ENCODE peak calls at places on chromosomes 13 and 19, in eight cellular contexts. G is ovary, Y is spleen, C is right lobe of liver, P is heart left ventricle, J is adrenal gland, O is uterus, N is esophagus squamous epithelium. U is an unnamed sample.

GRCh38 chr13:75468602-75469001 is 13.4 kb downstream of the TBC1D4 start:
- DNase-seq in G (no peak), Y (no peak), C (no peak), P (no peak), J (no peak), O (no peak), N (no peak), U (no peak)

GRCh38 chr13:69213331-69213850 is 894.2 kb upstream of the ATXN8OS start:
- DNase-seq in G (no peak), Y (no peak), C (no peak), P (no peak), J (no peak), O (no peak), N (no peak), U (no peak)

GRCh38 chr13:48500652-48501197 is 32.2 kb downstream of the RCBTB2 start:
- DNase-seq in G (no peak), Y (no peak), C (no peak), P (no peak), J (no peak), O (no peak), N (no peak), U (no peak)

GRCh38 chr19:7605490-7606222 is 10.0 kb downstream of the CAMSAP3 start:
- DNase-seq in G (no peak), Y (no peak), C (no peak), P (no peak), J (no peak), O (no peak), N (no peak), U (no peak)

GRCh38 chr13:50075619-50076097 is 60.4 kb downstream of the KCNRG start:
- DNase-seq in G (no peak), Y (no peak), C (no peak), P (no peak), J (no peak), O (no peak), N (no peak), U (no peak)

GRCh38 chr19:17348700-17349099 is 11.3 kb downstream of the GTPBP3 start:
- DNase-seq in G (peak), Y (peak), C (no peak), P (peak), J (peak), O (peak), N (no peak), U (no peak)

GRCh38 chr19:43510713-43511112 is 6.2 kb upstream of the PHLDB3 start:
- DNase-seq in G (no peak), Y (no peak), C (no peak), P (no peak), J (no peak), O (no peak), N (no peak), U (no peak)

GRCh38 chr13:31896427-31896826 is 135.1 kb upstream of the FRY start:
- DNase-seq in G (no peak), Y (no peak), C (no peak), P (peak), J (no peak), O (no peak), N (no peak), U (no peak)

GRCh38 chr19:39409886-39410619 is 2.4 kb upstream of the PLEKHG2 start:
- DNase-seq in G (peak), Y (peak), C (peak), P (peak), J (peak), O (peak), N (no peak), U (peak)

GRCh38 chr19:18386543-18387251 is 739 bp downstream of the GDF15 start:
- DNase-seq in G (no peak), Y (no peak), C (peak), P (no peak), J (no peak), O (no peak), N (no peak), U (peak)

GRCh38 chr13:87671824-87672603 is 843 bp downstream of the SLITRK5 start:
- DNase-seq in G (no peak), Y (peak), C (peak), P (no peak), J (no peak), O (no peak), N (no peak), U (no peak)

GRCh38 chr13:95630593-95630992 is 13.9 kb downstream of the DZIP1 start:
- DNase-seq in G (no peak), Y (no peak), C (no peak), P (no peak), J (no peak), O (no peak), N (no peak), U (no peak)

GRCh38 chr19:48837081-48837524 is 812 bp upstream of the HSD17B14 start:
- DNase-seq in G (peak), Y (peak), C (peak), P (peak), J (peak), O (peak), N (no peak), U (peak)

GRCh38 chr19:35704218-35704617 is at the start of gene ZBTB32:
- DNase-seq in G (no peak), Y (no peak), C (no peak), P (peak), J (no peak), O (no peak), N (no peak), U (no peak)

GRCh38 chr19:48006762-48007161 is 12.3 kb downstream of the ELSPBP1 start:
- DNase-seq in G (no peak), Y (no peak), C (no peak), P (no peak), J (no peak), O (no peak), N (no peak), U (no peak)

GRCh38 chr13:24716446-24716845 is 36.2 kb downstream of the ATP12A start:
- DNase-seq in G (no peak), Y (no peak), C (no peak), P (no peak), J (no peak), O (no peak), N (no peak), U (no peak)

DNA sequence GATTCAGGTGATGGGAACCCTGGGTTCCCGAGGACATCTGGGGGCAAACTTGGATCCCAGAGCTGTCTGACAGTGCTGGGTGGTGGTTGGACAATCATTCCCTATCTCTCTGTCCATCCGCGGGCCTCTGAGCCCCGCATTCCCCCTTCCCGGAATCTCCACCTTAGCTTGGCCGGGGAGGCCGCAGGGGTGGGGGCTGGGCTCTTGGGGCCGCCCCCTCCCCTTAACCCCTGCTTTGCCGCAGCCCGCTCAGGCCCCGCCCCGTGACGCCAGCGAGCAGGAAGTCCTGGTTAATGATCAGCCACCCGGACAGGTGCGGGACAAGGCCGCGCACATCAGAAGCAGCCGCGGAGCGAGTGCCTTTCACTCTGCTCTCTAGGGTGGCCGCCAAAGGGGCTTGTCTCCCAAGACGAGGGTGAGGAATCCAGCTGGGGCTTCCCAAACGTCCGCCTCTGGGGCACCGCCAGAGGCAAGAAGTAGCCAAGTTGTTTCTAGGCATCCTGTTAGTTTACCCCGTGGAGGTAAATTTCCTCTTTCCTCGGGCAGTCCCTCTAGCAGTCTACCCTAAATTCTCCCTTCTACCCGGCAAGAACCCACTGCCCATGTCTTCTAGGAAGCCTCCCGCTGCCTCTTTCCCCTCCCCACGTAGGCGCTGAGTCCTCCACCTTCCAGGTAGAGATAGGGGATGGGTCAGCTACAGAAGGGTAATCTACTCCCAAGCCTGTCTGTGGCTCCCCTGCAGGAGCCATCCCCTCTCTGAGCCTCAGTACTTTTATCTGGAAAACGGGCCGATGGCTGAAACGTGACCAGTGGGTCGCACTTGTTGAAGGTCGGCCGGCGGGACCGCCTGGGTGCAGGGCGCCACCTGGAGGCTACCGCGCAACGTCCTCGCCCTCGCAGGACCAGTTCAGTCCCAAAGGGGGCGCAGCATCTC is 3.0 kb downstream of the IRF2BP1 start:
- DNase-seq in G (peak), Y (peak), C (peak), P (peak), J (peak), O (peak), N (no peak), U (peak)
- TF ChIP-seq POLR2A in G (no peak), Y (no peak), C (peak), P (no peak), J (no peak), O (no peak), N (no peak), U (peak)

GRCh38 chr19:14971474-14971873 is 8.2 kb downstream of the SLC1A6 start:
- DNase-seq in G (no peak), Y (no peak), C (no peak), P (no peak), J (no peak), O (no peak), N (no peak), U (no peak)
- H3K27ac ChIP-seq in G (no peak), Y (no peak), C (no peak), P (no peak), J (no peak), O (no peak), N (no peak), U (no peak)

GRCh38 chr19:10961763-10962536 is 1.1 kb downstream of the SMARCA4 start:
- DNase-seq in G (no peak), Y (no peak), C (no peak), P (no peak), J (no peak), O (no peak), N (no peak), U (no peak)

GRCh38 chr19:10963865-10964264 is 3.0 kb downstream of the SMARCA4 start:
- DNase-seq in G (no peak), Y (no peak), C (no peak), P (no peak), J (no peak), O (no peak), N (no peak), U (no peak)

GRCh38 chr19:10962863-10963262 is 2.0 kb downstream of the SMARCA4 start:
- DNase-seq in G (no peak), Y (no peak), C (no peak), P (no peak), J (no peak), O (no peak), N (no peak), U (no peak)

GRCh38 chr19:10960314-10961072 is at the start of gene SMARCA4:
- DNase-seq in G (peak), Y (peak), C (peak), P (peak), J (peak), O (peak), N (peak), U (peak)

GRCh38 chr19:10961073-10961762 is 388 bp downstream of the SMARCA4 start:
- DNase-seq in G (no peak), Y (no peak), C (no peak), P (peak), J (peak), O (no peak), N (no peak), U (no peak)
- TF ChIP-seq POLR2A in G (no peak), Y (no peak), C (no peak), P (no peak), J (no peak), O (no peak), N (no peak), U (no peak)

DNA sequence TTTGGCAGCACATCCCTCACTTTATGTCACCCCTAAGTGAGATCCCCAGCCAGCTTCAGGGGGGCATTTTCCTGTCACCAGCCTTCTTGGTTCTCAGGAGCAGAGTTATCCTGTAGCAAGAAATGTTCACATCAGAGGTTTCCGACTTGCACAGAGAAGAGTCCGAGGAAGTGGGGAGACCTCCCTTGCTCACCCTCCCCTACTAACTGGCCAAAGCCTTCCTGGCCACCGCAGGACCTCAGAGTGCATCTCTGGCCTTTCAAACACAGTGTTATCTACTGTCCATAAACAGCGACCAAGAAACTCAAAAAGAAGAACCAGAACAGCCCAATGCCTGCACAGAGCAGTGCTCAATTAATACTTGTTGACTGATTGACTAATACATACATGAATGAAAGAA is 134.4 kb downstream of the USP12 start:
- DNase-seq in G (no peak), Y (no peak), C (no peak), P (no peak), J (no peak), O (no peak), N (no peak), U (no peak)
- H3K27ac ChIP-seq in G (no peak), Y (no peak), C (no peak), P (no peak), J (no peak), O (no peak), N (no peak), U (no peak)

GRCh38 chr13:112716841-112717520 is 27.1 kb downstream of the ATP11A start:
- DNase-seq in G (peak), Y (peak), C (no peak), P (peak), J (no peak), O (no peak), N (no peak), U (no peak)
- TF ChIP-seq POLR2A in G (no peak), Y (no peak), C (no peak), P (no peak), J (no peak), O (no peak), N (no peak), U (no peak)

GRCh38 chr13:40591091-40591490 is 75.3 kb downstream of the FOXO1 start:
- DNase-seq in G (no peak), Y (no peak), C (no peak), P (no peak), J (no peak), O (no peak), N (no peak), U (no peak)
- H3K27ac ChIP-seq in G (no peak), Y (peak), C (no peak), P (peak), J (no peak), O (peak), N (no peak), U (no peak)

DNA sequence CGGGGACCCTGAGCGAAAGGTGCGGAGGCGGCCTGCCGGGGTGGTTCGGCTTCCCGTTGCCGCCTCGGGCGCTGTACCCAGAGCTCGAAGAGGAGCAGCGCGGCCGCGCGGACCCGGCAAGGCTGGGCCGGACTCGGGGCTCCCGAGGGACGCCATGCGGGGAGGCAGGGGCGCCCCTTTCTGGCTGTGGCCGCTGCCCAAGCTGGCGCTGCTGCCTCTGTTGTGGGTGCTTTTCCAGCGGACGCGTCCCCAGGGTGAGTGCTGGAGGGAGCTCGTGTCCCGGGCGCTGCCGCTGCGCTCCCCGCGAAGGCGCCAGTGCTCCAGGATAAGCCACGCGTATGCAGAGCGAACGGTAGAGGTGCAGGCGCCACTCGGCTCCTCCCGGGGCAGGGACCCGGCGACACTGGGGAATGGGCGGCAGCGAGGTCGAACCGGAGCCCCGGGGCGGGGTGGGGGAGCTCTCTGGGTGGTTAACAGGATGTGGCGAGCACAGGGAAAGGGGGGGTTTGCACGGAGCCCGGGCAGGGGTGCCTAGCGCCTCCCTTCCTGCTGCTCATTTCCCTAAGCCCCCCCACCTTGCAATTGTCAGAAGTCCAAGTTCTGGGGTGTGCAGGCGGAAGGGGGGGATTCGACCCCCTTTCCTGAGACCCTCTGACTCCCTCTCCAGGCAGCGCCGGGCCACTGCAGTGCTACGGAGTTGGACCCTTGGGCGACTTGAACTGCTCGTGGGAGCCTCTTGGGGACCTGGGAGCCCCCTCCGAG is at the start of gene IL27RA:
- DNase-seq in G (peak), Y (peak), C (peak), P (peak), J (peak), O (peak), N (no peak), U (peak)
- TF ChIP-seq POLR2A in G (no peak), Y (no peak), C (peak), P (no peak), J (no peak), O (no peak), N (peak), U (no peak)

DNA sequence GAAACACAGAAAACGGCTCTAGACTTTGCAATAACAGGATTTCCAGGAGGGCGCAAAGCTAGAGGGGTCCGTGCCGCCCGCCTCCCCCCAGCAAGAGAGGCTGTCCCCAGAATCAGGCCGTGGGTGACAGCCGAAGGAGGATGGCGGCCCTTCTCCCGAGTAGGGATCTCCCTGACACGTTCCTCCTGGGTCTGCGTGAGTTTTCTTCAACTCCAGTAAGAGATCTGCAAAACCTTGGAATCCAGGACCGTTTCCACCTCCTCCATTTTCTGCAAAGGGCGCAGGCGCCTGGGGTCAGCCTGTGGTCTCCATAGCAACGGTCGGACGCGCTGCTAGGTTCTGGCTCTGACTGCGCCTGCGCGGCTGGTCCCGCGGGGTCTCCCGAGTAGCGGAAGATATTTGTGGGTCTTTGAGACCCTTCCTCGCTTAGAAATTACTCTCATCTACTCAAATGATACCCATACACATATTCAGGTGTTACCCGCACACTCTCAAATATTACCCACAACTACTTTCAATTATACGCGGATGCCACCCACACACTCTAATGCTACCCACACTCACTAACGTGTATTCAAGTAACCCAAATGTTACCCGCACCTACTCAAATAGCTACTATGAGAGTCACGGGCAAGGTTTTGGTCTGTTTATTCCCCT is 2.1 kb downstream of the PNMA8C start:
- DNase-seq in G (peak), Y (peak), C (peak), P (peak), J (peak), O (peak), N (no peak), U (peak)
- H3K27ac ChIP-seq in G (peak), Y (peak), C (no peak), P (no peak), J (peak), O (peak), N (no peak), U (peak)

DNA sequence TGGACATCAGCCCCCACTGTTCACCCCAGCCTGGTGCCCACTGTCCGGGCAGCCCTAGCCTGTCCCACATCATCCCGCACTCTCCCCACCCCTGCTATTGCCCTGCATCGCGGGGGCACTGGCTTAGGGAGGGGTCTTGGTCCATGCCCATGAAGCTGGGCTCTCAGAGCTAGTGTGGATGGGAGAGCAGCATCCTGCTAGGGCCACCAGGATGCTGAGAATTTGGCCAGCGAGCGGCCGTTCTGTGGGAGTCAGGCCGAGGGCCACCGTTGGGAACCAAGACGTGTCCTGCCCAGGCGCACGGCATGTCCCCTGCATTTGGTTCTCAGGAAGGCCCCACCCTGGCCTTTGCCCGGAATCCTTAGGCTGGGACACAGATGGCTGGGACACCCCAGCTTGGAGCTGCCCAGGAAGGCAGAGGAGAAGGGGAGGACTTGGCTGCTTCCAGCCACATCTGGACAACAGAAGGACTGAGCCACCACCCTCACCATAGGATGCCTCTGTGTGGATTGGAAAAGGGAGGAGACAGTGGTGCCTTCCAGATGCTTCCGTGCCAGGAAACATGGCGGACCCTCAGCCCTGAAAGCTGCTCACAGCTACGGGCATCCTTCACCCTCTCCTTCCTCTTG is 14.6 kb downstream of the ADGRE5 start:
- DNase-seq in G (no peak), Y (peak), C (no peak), P (no peak), J (no peak), O (no peak), N (no peak), U (no peak)
- TF ChIP-seq POLR2A in G (no peak), Y (no peak), C (no peak), P (no peak), J (no peak), O (no peak), N (no peak), U (no peak)

DNA sequence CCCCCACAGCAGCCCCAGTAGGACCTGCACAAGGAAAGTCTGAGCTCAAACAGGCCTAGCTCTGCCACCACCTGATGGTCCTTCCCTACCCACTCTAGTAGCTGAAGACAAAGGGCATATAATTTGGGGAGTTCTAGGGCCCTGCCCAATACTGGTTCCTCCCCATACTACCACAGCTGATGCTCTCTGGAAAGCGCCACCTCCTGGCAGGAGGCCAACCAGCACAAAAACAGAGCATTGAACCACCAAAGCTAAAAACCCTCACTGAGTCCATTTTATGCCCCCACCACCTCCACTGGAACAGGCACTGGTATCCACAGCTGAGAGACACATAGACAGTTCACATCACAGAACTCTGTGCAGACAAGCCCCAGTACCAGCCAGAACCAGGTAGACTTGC is 1276.8 kb downstream of the OLFM4 start:
- DNase-seq in G (no peak), Y (no peak), C (no peak), P (no peak), J (no peak), O (no peak), N (no peak), U (no peak)
- H3K27ac ChIP-seq in G (no peak), Y (no peak), C (no peak), P (no peak), J (no peak), O (no peak), N (no peak), U (no peak)